ENCODE peak calls at places on chromosomes 5 and 9, in six cellular contexts. One of them, this sample, is unnamed.

GRCh38 chr5:52947208-52947607 is 41.9 kb upstream of the ITGA2 start:
- DNase-seq in activated gamma-delta T cell treated with anti-CD3 and anti-CD28 coated beads, Interleukin-2, amount 50 U/mL, for 16 hours: no peak
- DNase-seq in adrenal gland: no peak
- DNase-seq in EH: no peak
- DNase-seq in left cardiac atrium: no peak
- DNase-seq in Calu3: no peak
- DNase-seq in this sample: no peak

GRCh38 chr5:150523472-150524350 is 15.8 kb downstream of the NDST1 start:
- DNase-seq in activated gamma-delta T cell treated with anti-CD3 and anti-CD28 coated beads, Interleukin-2, amount 50 U/mL, for 16 hours: no peak
- DNase-seq in adrenal gland: peak
- DNase-seq in EH: peak
- DNase-seq in left cardiac atrium: no peak
- DNase-seq in Calu3: peak
- DNase-seq in this sample: peak

GRCh38 chr5:172816887-172817418 is 17.1 kb upstream of the ERGIC1 start:
- DNase-seq in activated gamma-delta T cell treated with anti-CD3 and anti-CD28 coated beads, Interleukin-2, amount 50 U/mL, for 16 hours: no peak
- DNase-seq in adrenal gland: peak
- DNase-seq in EH: peak
- DNase-seq in left cardiac atrium: no peak
- DNase-seq in Calu3: no peak
- DNase-seq in this sample: peak

GRCh38 chr5:79774171-79774854 is 84.7 kb downstream of the CMYA5 start:
- DNase-seq in activated gamma-delta T cell treated with anti-CD3 and anti-CD28 coated beads, Interleukin-2, amount 50 U/mL, for 16 hours: no peak
- DNase-seq in adrenal gland: no peak
- DNase-seq in EH: peak
- DNase-seq in left cardiac atrium: no peak
- DNase-seq in Calu3: peak
- DNase-seq in this sample: peak

GRCh38 chr9:68750179-68750685 is 45.2 kb downstream of the PIP5K1B start:
- DNase-seq in activated gamma-delta T cell treated with anti-CD3 and anti-CD28 coated beads, Interleukin-2, amount 50 U/mL, for 16 hours: no peak
- DNase-seq in adrenal gland: no peak
- DNase-seq in EH: no peak
- DNase-seq in left cardiac atrium: no peak
- DNase-seq in Calu3: no peak
- DNase-seq in this sample: no peak

GRCh38 chr9:104009853-104010252 is 84.3 kb upstream of the SMC2 start:
- DNase-seq in activated gamma-delta T cell treated with anti-CD3 and anti-CD28 coated beads, Interleukin-2, amount 50 U/mL, for 16 hours: no peak
- DNase-seq in adrenal gland: no peak
- DNase-seq in EH: peak
- DNase-seq in left cardiac atrium: no peak
- DNase-seq in Calu3: no peak
- DNase-seq in this sample: peak

GRCh38 chr5:108858959-108859358 is 111.3 kb downstream of the FER start:
- DNase-seq in activated gamma-delta T cell treated with anti-CD3 and anti-CD28 coated beads, Interleukin-2, amount 50 U/mL, for 16 hours: no peak
- DNase-seq in adrenal gland: no peak
- DNase-seq in EH: peak
- DNase-seq in left cardiac atrium: no peak
- DNase-seq in Calu3: no peak
- DNase-seq in this sample: peak

GRCh38 chr5:132489871-132490483 is 596 bp downstream of the IRF1 start:
- DNase-seq in activated gamma-delta T cell treated with anti-CD3 and anti-CD28 coated beads, Interleukin-2, amount 50 U/mL, for 16 hours: no peak
- DNase-seq in adrenal gland: peak
- DNase-seq in EH: peak
- DNase-seq in left cardiac atrium: peak
- DNase-seq in Calu3: no peak
- DNase-seq in this sample: peak

GRCh38 chr9:665296-665695 is 176.2 kb upstream of the DMRT1 start:
- DNase-seq in activated gamma-delta T cell treated with anti-CD3 and anti-CD28 coated beads, Interleukin-2, amount 50 U/mL, for 16 hours: no peak
- DNase-seq in adrenal gland: no peak
- DNase-seq in EH: no peak
- DNase-seq in left cardiac atrium: no peak
- DNase-seq in Calu3: no peak
- DNase-seq in this sample: no peak

GRCh38 chr5:142426129-142426641 is 101.4 kb upstream of the SPRY4 start:
- DNase-seq in activated gamma-delta T cell treated with anti-CD3 and anti-CD28 coated beads, Interleukin-2, amount 50 U/mL, for 16 hours: peak
- DNase-seq in adrenal gland: peak
- DNase-seq in EH: no peak
- DNase-seq in left cardiac atrium: peak
- DNase-seq in Calu3: no peak
- DNase-seq in this sample: peak

This sample was measured in mesenchymal stem cell.